ENCODE peak calls at places on chromosomes 6 and 20, in eight cellular contexts. W is iris pigment epithelial cell; F is amniotic stem cell; P is hippocampal formation; Y is activated B cell treated with CpG ODN at 0.5 μM for 24 hours; K is activated CD8-positive, alpha-beta memory T cell treated with anti-CD3 and anti-CD28 coated beads for 4 hours; G is choroid plexus epithelial cell; N is adrenal gland. Z is an unnamed sample.

GRCh38 chr20:44454301-44454963 is 21.2 kb upstream of the TTPAL start:
- DNase-seq in W (no peak), F (no peak), P (no peak), Y (no peak), K (no peak), G (no peak), N (no peak), Z (no peak)

GRCh38 chr20:1633535-1633934 is 13.7 kb upstream of the SIRPB1 start:
- DNase-seq in W (peak), F (no peak), P (no peak), Y (no peak), K (no peak), G (peak), N (no peak), Z (peak)

GRCh38 chr6:45610832-45611231 is 233.1 kb upstream of the SUPT3H start:
- DNase-seq in W (no peak), F (no peak), P (no peak), Y (no peak), K (no peak), G (no peak), N (no peak), Z (no peak)

GRCh38 chr20:37577972-37578371 is 50.3 kb upstream of the BLCAP start:
- DNase-seq in W (no peak), F (no peak), P (no peak), Y (no peak), K (no peak), G (no peak), N (no peak), Z (no peak)

GRCh38 chr20:59145926-59146800 is 17.5 kb upstream of the ZNF831 start:
- DNase-seq in W (no peak), F (no peak), P (no peak), Y (no peak), K (peak), G (no peak), N (no peak), Z (no peak)

GRCh38 chr20:59515013-59515905 is 89.1 kb upstream of the PHACTR3 start:
- DNase-seq in W (peak), F (peak), P (peak), Y (no peak), K (no peak), G (peak), N (peak), Z (peak)

GRCh38 chr6:90284745-90285481 is 11.7 kb downstream of the BACH2 start:
- DNase-seq in W (peak), F (no peak), P (no peak), Y (no peak), K (no peak), G (peak), N (peak), Z (peak)

GRCh38 chr6:49849121-49849907 is 17.0 kb downstream of the CRISP1 start:
- DNase-seq in W (peak), F (peak), P (no peak), Y (no peak), K (no peak), G (peak), N (no peak), Z (peak)